ENCODE peak calls at places on chromosomes 1 and 21, in four cellular contexts. X, C, S and I are unnamed samples.

GRCh38 chr1:84847253-84848247 is 45.5 kb downstream of the LPAR3 start:
- DNase-seq in X (no peak), C (no peak), S (no peak), I (peak)

GRCh38 chr1:53835491-53835890 is 2.6 kb downstream of the NDC1 start:
- DNase-seq in X (no peak), C (no peak), S (no peak), I (no peak)

GRCh38 chr1:26418865-26419349 is 8.3 kb downstream of the LIN28A start:
- DNase-seq in X (no peak), C (peak), S (no peak), I (no peak)

GRCh38 chr1:67874501-67875111 is 41.3 kb upstream of the GNG12 start:
- DNase-seq in X (no peak), C (no peak), S (no peak), I (no peak)

GRCh38 chr1:65764052-65764451 is 28.6 kb upstream of the PDE4B start:
- DNase-seq in X (no peak), C (no peak), S (no peak), I (no peak)

GRCh38 chr1:28437924-28438699 is 67.7 kb upstream of the RCC1 start:
- DNase-seq in X (no peak), C (peak), S (no peak), I (peak)

GRCh38 chr21:36630485-36631206 is 68.3 kb upstream of the SIM2 start:
- DNase-seq in X (peak), C (peak), S (no peak), I (peak)

GRCh38 chr21:38807481-38807880 is 1.8 kb downstream of the ETS2 start:
- DNase-seq in X (no peak), C (no peak), S (no peak), I (no peak)

GRCh38 chr1:59432531-59433439 is 135.9 kb downstream of the FGGY start:
- DNase-seq in X (no peak), C (no peak), S (peak), I (peak)

GRCh38 chr1:154729598-154729997 is 121.6 kb upstream of the ADAR start:
- DNase-seq in X (no peak), C (no peak), S (no peak), I (no peak)

GRCh38 chr1:15401391-15402055 is 8.2 kb upstream of the EFHD2 start:
- DNase-seq in X (no peak), C (no peak), S (no peak), I (no peak)

GRCh38 chr1:153598309-153599172 is 14.4 kb downstream of the S100A16 start:
- DNase-seq in X (no peak), C (peak), S (peak), I (no peak)

GRCh38 chr1:205783904-205784303 is 8.6 kb upstream of the RAB29 start:
- DNase-seq in X (no peak), C (no peak), S (no peak), I (no peak)

GRCh38 chr1:22454476-22455056 is 2.9 kb downstream of the ZBTB40 start:
- DNase-seq in X (no peak), C (no peak), S (no peak), I (no peak)

GRCh38 chr1:182368369-182368768 is 23.2 kb downstream of the GLUL start:
- DNase-seq in X (no peak), C (no peak), S (no peak), I (no peak)

GRCh38 chr1:107617921-107618320 is 347.1 kb downstream of the VAV3 start:
- DNase-seq in X (no peak), C (peak), S (no peak), I (no peak)

GRCh38 chr1:235835226-235835625 is 31.5 kb downstream of the LYST start:
- DNase-seq in X (no peak), C (no peak), S (no peak), I (no peak)

GRCh38 chr1:78790174-78790573 is 140.5 kb downstream of the IFI44 start:
- DNase-seq in X (no peak), C (no peak), S (no peak), I (no peak)
- TF ChIP-seq ETV6 in X (no peak), C (no peak), S (no peak), I (no peak)

GRCh38 chr1:30656171-30656940 is 67.0 kb downstream of the MATN1 start:
- DNase-seq in X (no peak), C (no peak), S (no peak), I (no peak)

GRCh38 chr1:30657131-30658013 is 66.0 kb downstream of the MATN1 start:
- DNase-seq in X (no peak), C (no peak), S (no peak), I (no peak)

GRCh38 chr1:30659702-30660101 is 63.7 kb downstream of the MATN1 start:
- DNase-seq in X (no peak), C (no peak), S (no peak), I (no peak)

GRCh38 chr1:30660241-30660640 is 63.1 kb downstream of the MATN1 start:
- DNase-seq in X (no peak), C (no peak), S (no peak), I (no peak)

GRCh38 chr1:30658014-30658336 is 65.4 kb downstream of the MATN1 start:
- DNase-seq in X (no peak), C (no peak), S (no peak), I (no peak)
- TF ChIP-seq ETV6 in X (no peak), C (no peak), S (no peak), I (no peak)

GRCh38 chr1:5938068-5938740 is 54.0 kb downstream of the NPHP4 start:
- DNase-seq in X (no peak), C (no peak), S (no peak), I (no peak)
- TF ChIP-seq ETV6 in X (no peak), C (no peak), S (no peak), I (no peak)

GRCh38 chr1:25212725-25213124 is 19.6 kb downstream of the SYF2 start:
- DNase-seq in X (no peak), C (no peak), S (no peak), I (peak)
- TF ChIP-seq ETV6 in X (no peak), C (no peak), S (no peak), I (no peak)

DNA sequence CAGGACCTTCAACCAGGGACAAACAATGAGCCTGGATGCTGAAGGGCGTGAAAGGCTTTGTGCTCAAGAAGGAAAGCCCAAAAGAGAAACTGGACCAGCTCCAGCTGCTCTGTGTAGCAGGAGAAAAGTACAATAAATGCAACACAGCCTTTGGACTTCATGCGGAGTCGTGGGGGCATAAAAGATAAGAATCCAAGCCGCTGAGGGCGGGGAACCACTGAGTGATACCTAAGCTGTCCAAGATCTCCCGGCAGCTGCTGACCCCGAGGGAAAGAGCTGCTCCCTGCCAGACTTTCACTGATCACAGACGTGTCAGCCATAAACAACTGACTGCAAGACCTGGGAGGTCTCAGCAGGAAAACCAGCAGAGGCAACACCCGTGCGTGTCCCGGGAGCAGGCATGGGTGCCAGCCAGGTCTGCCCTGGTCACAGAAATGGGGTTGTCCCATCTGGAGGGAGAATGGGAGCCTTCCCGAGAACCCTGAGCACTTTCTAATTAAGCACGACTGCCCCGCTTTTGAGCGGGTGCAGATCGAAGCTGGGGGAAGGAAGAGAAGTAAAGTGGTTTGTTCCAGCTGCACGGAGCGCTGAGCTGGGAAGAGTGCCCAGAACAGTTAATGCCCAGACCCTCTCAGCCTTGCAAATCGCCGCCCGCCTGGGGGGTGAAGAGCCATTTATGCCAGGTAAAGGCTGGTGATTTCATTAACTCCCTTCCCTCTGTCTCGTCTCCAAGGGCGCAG is 68.3 kb upstream of the TARDBP start:
- DNase-seq in X (no peak), C (no peak), S (no peak), I (peak)
- TF ChIP-seq ETV6 in X (no peak), C (no peak), S (no peak), I (no peak)